ENCODE peak calls at places on chromosomes 13 and 19, in four cellular contexts. One of them, this sample, is unnamed.

GRCh38 chr19:5991244-5991838 is 13.4 kb upstream of the RANBP3 start:
- DNase-seq in SK-N-SH: no peak
- DNase-seq in HCT116: no peak
- DNase-seq in K562: no peak
- DNase-seq in this sample: no peak

GRCh38 chr13:29508130-29508873 is 87.2 kb downstream of the SLC7A1 start:
- DNase-seq in SK-N-SH: peak; percentile 90
- DNase-seq in HCT116: peak; percentile 24
- DNase-seq in K562: peak; percentile 78
- DNase-seq in this sample: peak; percentile 60

GRCh38 chr19:45668342-45668871 is 386 bp downstream of the GIPR start:
- DNase-seq in SK-N-SH: no peak
- DNase-seq in HCT116: no peak
- DNase-seq in K562: no peak
- DNase-seq in this sample: no peak

GRCh38 chr13:113050856-113051431 is 54.6 kb upstream of the F7 start:
- DNase-seq in SK-N-SH: no peak
- DNase-seq in HCT116: no peak
- DNase-seq in K562: no peak
- DNase-seq in this sample: no peak

GRCh38 chr13:49840266-49840665 is 47.8 kb upstream of the KPNA3 start:
- DNase-seq in SK-N-SH: no peak
- DNase-seq in HCT116: no peak
- DNase-seq in K562: no peak
- DNase-seq in this sample: peak; percentile 61

GRCh38 chr13:94272038-94272437 is 207.4 kb downstream of the DCT start:
- DNase-seq in SK-N-SH: no peak
- DNase-seq in HCT116: no peak
- DNase-seq in K562: no peak
- DNase-seq in this sample: no peak

GRCh38 chr13:103299079-103299478 is 232.9 kb upstream of the SLC10A2 start:
- DNase-seq in SK-N-SH: no peak
- DNase-seq in HCT116: no peak
- DNase-seq in K562: no peak
- DNase-seq in this sample: no peak

GRCh38 chr13:97367016-97367415 is 67.0 kb upstream of the RAP2A start:
- DNase-seq in SK-N-SH: no peak
- DNase-seq in HCT116: no peak
- DNase-seq in K562: no peak
- DNase-seq in this sample: no peak

GRCh38 chr13:102400619-102401125 is 1.2 kb downstream of the FGF14 start:
- DNase-seq in SK-N-SH: peak; percentile 73
- DNase-seq in HCT116: no peak
- DNase-seq in K562: no peak
- DNase-seq in this sample: no peak

GRCh38 chr19:5691930-5692784 is 2.1 kb downstream of the RPL36 start:
- DNase-seq in SK-N-SH: peak; percentile 64
- DNase-seq in HCT116: no peak
- DNase-seq in K562: no peak
- DNase-seq in this sample: no peak

GRCh38 chr19:28168557-28168956 is 1044.4 kb downstream of the UQCRFS1 start:
- DNase-seq in SK-N-SH: no peak
- DNase-seq in HCT116: no peak
- DNase-seq in K562: no peak
- DNase-seq in this sample: no peak

GRCh38 chr19:35488677-35489076 is 1.6 kb downstream of the KRTDAP start:
- DNase-seq in SK-N-SH: no peak
- DNase-seq in HCT116: no peak
- DNase-seq in K562: no peak
- DNase-seq in this sample: no peak

GRCh38 chr19:35493971-35494370 is 3.7 kb upstream of the KRTDAP start:
- DNase-seq in SK-N-SH: no peak
- DNase-seq in HCT116: no peak
- DNase-seq in K562: no peak
- DNase-seq in this sample: no peak

GRCh38 chr19:35495107-35496064 is 5.1 kb upstream of the KRTDAP start:
- DNase-seq in SK-N-SH: peak; percentile 87
- DNase-seq in HCT116: peak; percentile 35
- DNase-seq in K562: peak; percentile 94
- DNase-seq in this sample: peak; percentile 54

GRCh38 chr19:35490364-35490763 is at the start of gene KRTDAP:
- DNase-seq in SK-N-SH: no peak
- DNase-seq in HCT116: no peak
- DNase-seq in K562: no peak
- DNase-seq in this sample: no peak

GRCh38 chr19:35491838-35492360 is 1.6 kb upstream of the KRTDAP start:
- DNase-seq in SK-N-SH: no peak
- DNase-seq in HCT116: no peak
- DNase-seq in K562: no peak
- DNase-seq in this sample: no peak
- H3K27me3 ChIP-seq in SK-N-SH: peaks cover 87% of the 10 kb centered on the region
- H3K27me3 ChIP-seq in HCT116: peaks cover under 1% of the 10 kb centered on the region
- H3K27me3 ChIP-seq in K562: peaks cover 54% of the 10 kb centered on the region
- H3K27me3 ChIP-seq in this sample: no peaks in the 10 kb centered on the region

GRCh38 chr19:51552996-51553725 is 17.9 kb upstream of the ZNF175 start:
- DNase-seq in SK-N-SH: peak; percentile 40
- DNase-seq in HCT116: peak; percentile 13
- DNase-seq in K562: peak; percentile 89
- DNase-seq in this sample: peak; percentile 39
- TF ChIP-seq ELF1 in SK-N-SH: no peak
- TF ChIP-seq ELF1 in HCT116: no peak
- TF ChIP-seq ELF1 in K562: no peak
- TF ChIP-seq ELF1 in this sample: no peak

GRCh38 chr19:12840091-12841079 is 2.1 kb downstream of the MAST1 start:
- DNase-seq in SK-N-SH: peak; percentile 90
- DNase-seq in HCT116: peak; percentile 93
- DNase-seq in K562: peak; percentile 93
- DNase-seq in this sample: no peak

GRCh38 chr19:12838182-12838890 is at the start of gene MAST1:
- DNase-seq in SK-N-SH: peak; percentile 94
- DNase-seq in HCT116: no peak
- DNase-seq in K562: peak; percentile 81
- DNase-seq in this sample: no peak

GRCh38 chr19:12837225-12837624 is 1.1 kb upstream of the MAST1 start:
- DNase-seq in SK-N-SH: no peak
- DNase-seq in HCT116: no peak
- DNase-seq in K562: peak; percentile 47
- DNase-seq in this sample: no peak

GRCh38 chr19:12841094-12841493 is 2.8 kb downstream of the MAST1 start:
- DNase-seq in SK-N-SH: peak; percentile 63
- DNase-seq in HCT116: no peak
- DNase-seq in K562: peak; percentile 79
- DNase-seq in this sample: no peak

GRCh38 chr19:12838893-12839656 is 760 bp downstream of the MAST1 start:
- DNase-seq in SK-N-SH: peak; percentile 55
- DNase-seq in HCT116: no peak
- DNase-seq in K562: no peak
- DNase-seq in this sample: no peak
- H3K27me3 ChIP-seq in SK-N-SH: no peaks in the 10 kb centered on the region
- H3K27me3 ChIP-seq in HCT116: no peaks in the 10 kb centered on the region
- H3K27me3 ChIP-seq in K562: no peaks in the 10 kb centered on the region
- H3K27me3 ChIP-seq in this sample: peaks cover 12% of the 10 kb centered on the region

GRCh38 chr19:56141416-56141992 is 417 bp downstream of the ZNF444 start:
- DNase-seq in SK-N-SH: no peak
- DNase-seq in HCT116: no peak
- DNase-seq in K562: no peak
- DNase-seq in this sample: no peak
- TF ChIP-seq ELF1 in SK-N-SH: no peak
- TF ChIP-seq ELF1 in HCT116: no peak
- TF ChIP-seq ELF1 in K562: no peak
- TF ChIP-seq ELF1 in this sample: no peak

DNA sequence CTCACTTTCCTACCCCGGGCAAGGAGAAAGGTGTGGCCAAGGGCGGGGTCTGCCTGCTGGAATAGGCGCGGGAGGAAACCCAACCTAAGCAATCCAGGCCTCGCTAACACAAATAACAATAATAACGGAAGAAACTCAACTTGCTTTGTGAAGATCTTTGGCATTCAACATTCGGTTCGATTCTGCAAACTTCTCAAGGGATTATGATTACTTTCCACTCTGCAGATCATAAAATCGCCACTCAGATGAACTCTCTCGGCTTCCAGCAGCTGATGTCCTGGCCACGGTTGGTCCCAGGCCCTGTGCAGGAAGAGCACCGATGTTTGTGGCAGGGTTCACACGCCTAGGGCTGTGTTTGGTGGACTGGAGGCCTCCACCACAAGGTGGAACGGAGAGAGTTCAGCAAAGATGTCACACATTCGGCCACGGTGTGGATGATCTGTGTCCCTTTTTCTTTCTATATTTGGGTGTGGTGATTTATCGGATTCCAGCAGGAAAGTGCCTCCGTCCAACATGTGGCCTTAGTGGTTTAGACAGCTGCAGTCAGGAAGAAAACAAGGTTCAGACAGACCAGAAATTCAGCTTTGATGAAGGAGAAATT is 420 bp upstream of the SHISA2 start:
- DNase-seq in SK-N-SH: peak; percentile 27
- DNase-seq in HCT116: no peak
- DNase-seq in K562: no peak
- DNase-seq in this sample: no peak
- H3K27me3 ChIP-seq in SK-N-SH: peaks cover 45% of the 10 kb centered on the region
- H3K27me3 ChIP-seq in HCT116: peaks cover 37% of the 10 kb centered on the region
- H3K27me3 ChIP-seq in K562: no peaks in the 10 kb centered on the region
- H3K27me3 ChIP-seq in this sample: peaks cover 4% of the 10 kb centered on the region

DNA sequence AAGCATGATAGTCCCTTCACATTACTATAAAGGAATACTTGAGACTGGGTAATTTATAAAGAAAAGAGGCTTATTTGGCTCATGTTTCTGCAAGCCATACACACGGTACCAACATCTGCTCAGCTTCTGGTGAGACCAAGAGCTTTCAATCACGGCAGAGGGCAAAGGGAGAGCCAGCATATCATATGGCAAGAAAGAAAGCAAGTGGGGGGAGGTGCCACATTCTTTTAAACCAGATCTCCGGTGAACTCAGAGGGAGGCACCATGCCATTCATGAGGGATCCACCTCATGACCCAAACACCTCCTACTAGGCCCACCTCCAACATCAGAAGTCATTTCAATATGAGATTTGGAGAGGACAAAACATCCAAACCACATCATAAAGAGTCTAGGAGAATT is 20.3 kb downstream of the XPO4 start:
- DNase-seq in SK-N-SH: no peak
- DNase-seq in HCT116: no peak
- DNase-seq in K562: no peak
- DNase-seq in this sample: no peak
- TF ChIP-seq ELF1 in SK-N-SH: no peak
- TF ChIP-seq ELF1 in HCT116: no peak
- TF ChIP-seq ELF1 in K562: no peak
- TF ChIP-seq ELF1 in this sample: no peak

GRCh38 chr19:3397266-3398022 is 31.1 kb downstream of the NFIC start:
- DNase-seq in SK-N-SH: peak; percentile 47
- DNase-seq in HCT116: peak; percentile 21
- DNase-seq in K562: peak; percentile 45
- DNase-seq in this sample: peak; percentile 90
- H3K27me3 ChIP-seq in SK-N-SH: no peaks in the 10 kb centered on the region
- H3K27me3 ChIP-seq in HCT116: no peaks in the 10 kb centered on the region
- H3K27me3 ChIP-seq in K562: no peaks in the 10 kb centered on the region
- H3K27me3 ChIP-seq in this sample: no peaks in the 10 kb centered on the region

GRCh38 chr13:34701919-34702318 is 240.2 kb upstream of the NBEA start:
- DNase-seq in SK-N-SH: no peak
- DNase-seq in HCT116: no peak
- DNase-seq in K562: no peak
- DNase-seq in this sample: no peak
- TF ChIP-seq ELF1 in SK-N-SH: no peak
- TF ChIP-seq ELF1 in HCT116: no peak
- TF ChIP-seq ELF1 in K562: no peak
- TF ChIP-seq ELF1 in this sample: no peak

GRCh38 chr19:50743537-50743936 is 20.4 kb downstream of the CLEC11A start:
- DNase-seq in SK-N-SH: no peak
- DNase-seq in HCT116: no peak
- DNase-seq in K562: no peak
- DNase-seq in this sample: no peak

GRCh38 chr19:50739841-50740426 is 16.8 kb downstream of the CLEC11A start:
- DNase-seq in SK-N-SH: no peak
- DNase-seq in HCT116: no peak
- DNase-seq in K562: no peak
- DNase-seq in this sample: no peak

GRCh38 chr19:50739132-50739746 is 16.1 kb downstream of the CLEC11A start:
- DNase-seq in SK-N-SH: no peak
- DNase-seq in HCT116: no peak
- DNase-seq in K562: no peak
- DNase-seq in this sample: no peak

GRCh38 chr19:50745221-50745620 is 22.1 kb downstream of the CLEC11A start:
- DNase-seq in SK-N-SH: no peak
- DNase-seq in HCT116: no peak
- DNase-seq in K562: no peak
- DNase-seq in this sample: no peak

DNA sequence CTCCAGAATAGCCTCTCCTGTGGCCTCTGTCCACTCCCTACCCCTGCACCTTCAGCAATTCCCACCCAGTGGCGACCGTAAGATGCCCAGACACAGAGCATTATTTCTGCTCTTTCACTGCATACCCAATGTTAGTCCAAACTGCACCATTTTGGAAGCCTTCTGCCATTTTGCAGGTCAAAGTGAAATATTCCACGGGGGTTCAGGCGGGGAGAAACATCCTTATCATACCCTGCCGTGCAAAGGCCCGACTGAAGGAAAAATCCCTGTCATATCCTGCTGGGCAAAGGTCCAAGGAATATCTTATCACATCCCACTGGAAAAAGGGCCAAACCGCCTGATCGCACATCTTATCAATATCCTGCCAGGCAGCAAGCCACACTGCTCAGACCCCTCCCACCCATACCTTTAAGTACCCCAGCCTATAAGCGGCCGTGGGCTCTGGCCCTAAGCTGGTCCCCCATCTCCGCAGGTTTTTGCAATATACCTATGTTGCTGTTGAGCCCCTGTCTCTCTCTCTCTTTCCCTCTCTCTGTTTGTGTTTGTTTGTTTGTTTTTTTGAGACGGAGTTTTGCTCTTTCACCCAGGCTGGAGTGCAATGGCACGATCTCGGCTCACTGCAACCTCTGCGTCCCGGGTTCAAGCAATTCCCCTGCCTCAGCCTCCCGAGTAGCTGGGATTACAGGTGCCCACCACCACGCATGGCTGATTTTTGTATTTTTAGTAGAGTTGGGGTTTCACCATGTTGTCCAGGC is 18.2 kb downstream of the CLEC11A start:
- DNase-seq in SK-N-SH: no peak
- DNase-seq in HCT116: no peak
- DNase-seq in K562: no peak
- DNase-seq in this sample: no peak
- H3K27me3 ChIP-seq in SK-N-SH: peaks cover 79% of the 10 kb centered on the region
- H3K27me3 ChIP-seq in HCT116: peaks cover 2% of the 10 kb centered on the region
- H3K27me3 ChIP-seq in K562: no peaks in the 10 kb centered on the region
- H3K27me3 ChIP-seq in this sample: peaks cover 8% of the 10 kb centered on the region

GRCh38 chr13:106507560-106508274 is 27.7 kb downstream of the EFNB2 start:
- DNase-seq in SK-N-SH: no peak
- DNase-seq in HCT116: no peak
- DNase-seq in K562: no peak
- DNase-seq in this sample: peak; percentile 1
- TF ChIP-seq ELF1 in SK-N-SH: no peak
- TF ChIP-seq ELF1 in HCT116: no peak
- TF ChIP-seq ELF1 in K562: no peak
- TF ChIP-seq ELF1 in this sample: no peak

This sample was measured in HepG2.